ENCODE peak calls at places on chromosome 9, in nine cellular contexts. M is ovary; U is HFFc6; Z is left lung; G is NCI-H1930; O is GM13976; R is HuH-7.5; N is activated CD4-positive, alpha-beta T cell treated with anti-CD3 and anti-CD28 coated beads, Interleukin-2, amount 50 U/mL, for 4 hours; I is T47D. B is an unnamed sample.

GRCh38 chr9:84940294-84940693 is 270.8 kb downstream of the NTRK2 start:
- DNase-seq in G (no peak), O (no peak), M (no peak), I (no peak), U (no peak), Z (no peak), R (no peak), N (no peak), B (no peak)

GRCh38 chr9:126051446-126052130 is 275.0 kb upstream of the MVB12B start:
- DNase-seq in I (no peak), Z (no peak), N (no peak), G (no peak), O (no peak), U (no peak), R (no peak), M (no peak), B (no peak)

GRCh38 chr9:105132006-105132405 is 112.4 kb upstream of the SLC44A1 start:
- DNase-seq in Z (no peak), U (no peak), R (no peak), N (no peak), O (no peak), M (no peak), I (no peak), G (no peak), B (no peak)

GRCh38 chr9:108618906-108619550 is 236.8 kb downstream of the ACTL7B start:
- DNase-seq in I (no peak), N (no peak), G (no peak), U (no peak), M (no peak), Z (no peak), O (no peak), R (no peak), B (no peak)

GRCh38 chr9:96376926-96377874 is 6.3 kb downstream of the SLC35D2 start:
- DNase-seq in N (no peak), G (no peak), M (no peak), O (no peak), R (no peak), I (peak), U (peak), Z (peak), B (no peak)

GRCh38 chr9:70883056-70883455 is 238.4 kb downstream of the TRPM3 start:
- DNase-seq in M (no peak), Z (no peak), O (no peak), G (no peak), U (peak), I (no peak), R (no peak), N (no peak), B (no peak)

GRCh38 chr9:98401140-98402025 is 145.9 kb upstream of the TBC1D2 start:
- DNase-seq in G (no peak), I (no peak), M (no peak), R (no peak), U (no peak), Z (no peak), N (no peak), O (no peak), B (no peak)

GRCh38 chr9:114560956-114561355 is 26.6 kb upstream of the ATP6V1G1 start:
- DNase-seq in N (no peak), O (no peak), R (no peak), G (no peak), M (no peak), Z (no peak), U (peak), I (no peak), B (no peak)

GRCh38 chr9:82332774-82333152 is 344.2 kb downstream of the SPATA31D1 start:
- DNase-seq in G (no peak), Z (no peak), I (no peak), M (no peak), U (no peak), N (no peak), R (no peak), O (no peak), B (no peak)

GRCh38 chr9:31140316-31140715 is 1244.1 kb upstream of the ACO1 start:
- DNase-seq in N (no peak), G (no peak), Z (no peak), M (no peak), R (no peak), U (no peak), O (no peak), I (peak), B (no peak)

GRCh38 chr9:3865373-3865772 is 339.6 kb upstream of the RFX3 start:
- DNase-seq in G (no peak), R (no peak), Z (no peak), U (peak), N (no peak), I (no peak), M (no peak), O (no peak), B (no peak)

GRCh38 chr9:35700031-35700430 is 10.3 kb upstream of the TPM2 start:
- DNase-seq in O (no peak), U (no peak), N (no peak), Z (no peak), M (no peak), R (no peak), I (no peak), G (no peak), B (no peak)

GRCh38 chr9:107693620-107694326 is 204.2 kb upstream of the KLF4 start:
- DNase-seq in M (no peak), R (no peak), G (no peak), N (no peak), O (no peak), U (peak), I (no peak), Z (no peak), B (no peak)

GRCh38 chr9:132030626-132031325 is 48.9 kb downstream of the MED27 start:
- DNase-seq in O (no peak), N (no peak), Z (no peak), I (no peak), R (no peak), U (no peak), M (no peak), G (no peak), B (no peak)

GRCh38 chr9:12818431-12819000 is 43.7 kb downstream of the LURAP1L start:
- DNase-seq in U (no peak), N (no peak), O (no peak), I (no peak), Z (peak), R (no peak), M (no peak), G (no peak), B (no peak)